ENCODE peak calls at places on chromosome 3, in five cellular contexts. S, I, H, P and M are unnamed samples.

GRCh38 chr3:88960019-88960418 is 147.4 kb upstream of the EPHA3 start:
- DNase-seq in P (no peak), S (no peak), H (no peak), I (no peak), M (peak)

GRCh38 chr3:67357610-67358458 is 296.6 kb downstream of the SUCLG2 start:
- DNase-seq in S (peak), P (no peak), H (no peak), I (peak), M (peak)

GRCh38 chr3:71135373-71136088 is 448.0 kb downstream of the FOXP1 start:
- DNase-seq in H (no peak), S (no peak), P (no peak), I (no peak), M (no peak)

GRCh38 chr3:129605593-129606521 is 619 bp downstream of the PLXND1 start:
- DNase-seq in H (peak), S (peak), I (peak), P (peak), M (no peak)

GRCh38 chr3:157285966-157286365 is 126.0 kb upstream of the CCNL1 start:
- DNase-seq in P (no peak), H (no peak), I (no peak), S (no peak), M (no peak)

GRCh38 chr3:47614788-47615187 is 36.1 kb upstream of the CSPG5 start:
- DNase-seq in S (no peak), H (no peak), P (no peak), I (no peak), M (no peak)

GRCh38 chr3:88282519-88283241 is 132.9 kb downstream of the C3orf38 start:
- DNase-seq in I (no peak), P (no peak), S (no peak), H (no peak), M (no peak)

GRCh38 chr3:33089515-33089914 is 7.4 kb downstream of the GLB1 start:
- DNase-seq in P (no peak), H (no peak), S (no peak), I (no peak), M (no peak)

GRCh38 chr3:40313975-40314860 is 4.7 kb downstream of the EIF1B start:
- DNase-seq in I (no peak), S (no peak), H (no peak), P (no peak), M (no peak)

GRCh38 chr3:141960731-141961130 is 84.3 kb downstream of the ATP1B3 start:
- DNase-seq in S (peak), P (no peak), I (no peak), H (no peak), M (no peak)

GRCh38 chr3:43735618-43736017 is 44.9 kb downstream of the ABHD5 start:
- DNase-seq in P (no peak), H (no peak), I (no peak), S (no peak), M (no peak)